ENCODE peak calls at places on chromosomes 6 and 20, in four cellular contexts. Q is left lung, B is astrocyte of the spinal cord, P is A673. F is an unnamed sample.

GRCh38 chr20:64115171-64115911 is 8.0 kb upstream of the NPBWR2 start:
- DNase-seq in B (no peak), P (no peak), Q (peak), F (no peak)

GRCh38 chr6:162907876-162908481 is 180.2 kb downstream of the PACRG start:
- DNase-seq in Q (no peak), P (no peak), B (peak), F (peak)

GRCh38 chr6:13677878-13678254 is 33.8 kb downstream of the RANBP9 start:
- DNase-seq in P (no peak), Q (no peak), B (no peak), F (peak)

GRCh38 chr20:19497064-19497463 is 261.0 kb upstream of the RIN2 start:
- DNase-seq in Q (no peak), P (no peak), B (peak), F (peak)

GRCh38 chr6:34630040-34630439 is 66.5 kb downstream of the ILRUN start:
- DNase-seq in Q (no peak), B (peak), P (peak), F (peak)

GRCh38 chr20:11726021-11726420 is 191.7 kb upstream of the BTBD3 start:
- DNase-seq in Q (no peak), B (no peak), P (no peak), F (no peak)

GRCh38 chr6:53257533-53257932 is 91.2 kb downstream of the ELOVL5 start:
- DNase-seq in P (no peak), Q (no peak), B (no peak), F (no peak)

GRCh38 chr6:154932562-154933027 is 62.5 kb upstream of the TIAM2 start:
- DNase-seq in Q (no peak), B (peak), P (peak), F (peak)

GRCh38 chr20:62885808-62886708 is 24.4 kb upstream of the TCFL5 start:
- DNase-seq in B (no peak), Q (no peak), P (no peak), F (no peak)

GRCh38 chr20:63893999-63894357 is 948 bp upstream of the DNAJC5 start:
- DNase-seq in P (no peak), B (no peak), Q (no peak), F (no peak)

GRCh38 chr6:136103763-136104311 is 146.3 kb downstream of the MTFR2 start:
- DNase-seq in Q (no peak), B (no peak), P (peak), F (peak)

GRCh38 chr6:52499026-52499425 is 77.8 kb downstream of the TRAM2 start:
- DNase-seq in Q (no peak), B (peak), P (no peak), F (peak)

GRCh38 chr20:35060168-35060567 is 32.4 kb downstream of the TRPC4AP start:
- DNase-seq in P (no peak), Q (no peak), B (no peak), F (no peak)

GRCh38 chr20:33791959-33792597 is 19.1 kb upstream of the CHMP4B start:
- DNase-seq in B (peak), Q (peak), P (peak), F (peak)

GRCh38 chr6:99836471-99836870 is 157.6 kb downstream of the MCHR2 start:
- DNase-seq in P (no peak), Q (no peak), B (no peak), F (no peak)

GRCh38 chr6:141878686-141879085 is 254.0 kb upstream of the GJE1 start:
- DNase-seq in B (no peak), P (no peak), Q (no peak), F (no peak)

GRCh38 chr6:41040101-41040910 is 1.3 kb upstream of the UNC5CL start:
- DNase-seq in B (no peak), Q (peak), P (no peak), F (peak)

GRCh38 chr6:168095171-168095691 is 16.2 kb upstream of the FRMD1 start:
- DNase-seq in Q (no peak), P (no peak), B (no peak), F (no peak)

GRCh38 chr6:157715766-157716171 is 107.3 kb upstream of the SNX9 start:
- DNase-seq in B (peak), Q (no peak), P (no peak), F (peak)

GRCh38 chr6:17389274-17389847 is 4.0 kb upstream of the CAP2 start:
- DNase-seq in Q (no peak), P (no peak), B (peak), F (peak)

GRCh38 chr20:2333821-2334220 is 38.0 kb downstream of the TGM3 start:
- DNase-seq in P (no peak), Q (no peak), B (no peak), F (no peak)

GRCh38 chr6:34809914-34810882 is 18.3 kb downstream of the BLTP3A start:
- DNase-seq in B (no peak), P (no peak), Q (no peak), F (no peak)

GRCh38 chr6:137861550-137862337 is 5.3 kb upstream of the TNFAIP3 start:
- DNase-seq in B (no peak), P (no peak), Q (no peak), F (no peak)

GRCh38 chr6:46138281-46138680 is 8.5 kb downstream of the ENPP4 start:
- DNase-seq in B (no peak), Q (no peak), P (no peak), F (no peak)

GRCh38 chr6:36914227-36914794 is 28.6 kb downstream of the C6orf89 start:
- DNase-seq in P (no peak), B (peak), Q (no peak), F (peak)

GRCh38 chr6:150598401-150598800 is 1.3 kb upstream of the PLEKHG1 start:
- DNase-seq in B (no peak), P (no peak), Q (no peak), F (no peak)

GRCh38 chr6:24064106-24064505 is 61.9 kb upstream of the NRSN1 start:
- DNase-seq in Q (no peak), B (no peak), P (peak), F (no peak)

GRCh38 chr6:110181131-110182027 is 1.2 kb downstream of the CDC40 start:
- DNase-seq in Q (no peak), B (no peak), P (peak), F (peak)

GRCh38 chr6:31567531-31568370 is 4.3 kb upstream of the LTA start:
- DNase-seq in Q (no peak), P (no peak), B (no peak), F (no peak)
- H3K4me3 ChIP-seq in Q (no peak), P (no peak), B (no peak), F (no peak)

DNA sequence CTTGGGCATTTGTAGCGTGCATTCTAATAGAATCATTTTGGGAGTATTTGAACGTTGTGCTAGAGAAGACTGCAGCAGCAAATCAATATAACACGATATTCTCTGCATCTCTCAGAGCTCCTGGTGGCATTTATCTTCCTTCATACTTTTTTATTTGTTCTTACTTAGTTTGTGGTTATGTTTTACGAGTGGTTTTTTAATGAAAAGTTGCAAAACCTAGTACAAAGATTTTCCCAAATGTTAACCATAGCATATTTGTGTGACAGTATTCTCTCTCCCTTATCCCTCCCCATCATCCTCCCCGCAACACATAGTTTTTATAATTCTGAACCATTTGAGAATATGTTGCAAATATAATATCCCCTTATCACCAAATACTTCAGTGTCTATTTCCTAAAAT is 50.4 kb downstream of the JARID2 start:
- DNase-seq in Q (no peak), B (no peak), P (no peak), F (no peak)
- H3K4me3 ChIP-seq in Q (no peak), B (no peak), P (no peak), F (no peak)

GRCh38 chr6:10407018-10407673 is 7.7 kb downstream of the TFAP2A start:
- DNase-seq in P (no peak), B (no peak), Q (no peak), F (no peak)
- H3K4me3 ChIP-seq in P (no peak), B (no peak), Q (no peak), F (no peak)

DNA sequence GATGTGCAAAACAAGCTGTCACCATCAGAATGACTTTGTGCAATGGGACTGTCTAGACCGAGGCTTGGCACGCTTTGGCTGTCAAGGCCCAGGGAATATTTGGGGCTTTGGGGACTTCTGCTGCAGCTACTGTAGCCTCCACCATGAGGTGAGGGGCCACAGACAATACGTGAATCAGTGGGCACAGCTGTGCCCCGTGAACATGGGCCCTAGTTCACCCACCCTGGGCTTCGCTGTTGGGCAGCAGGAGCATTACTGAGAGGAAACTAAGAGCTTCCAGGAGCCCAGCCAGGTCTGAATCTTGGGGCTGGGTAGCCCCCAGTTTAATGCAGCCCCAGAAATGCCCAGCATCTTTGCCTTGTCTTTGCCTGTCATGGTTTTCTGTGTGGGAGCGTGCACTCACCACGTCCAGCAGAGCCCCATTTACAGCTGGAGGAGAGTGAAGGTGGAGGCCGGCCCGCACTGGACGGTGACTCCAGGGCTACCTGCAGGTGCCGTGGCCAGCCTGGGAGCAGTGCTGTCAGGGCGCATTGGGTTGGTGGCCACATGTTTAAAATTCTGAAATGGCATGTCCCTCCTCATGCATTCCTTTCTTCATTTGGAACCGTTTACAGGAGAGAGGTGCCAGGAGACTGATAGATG is 34.7 kb downstream of the DUSP22 start:
- DNase-seq in B (no peak), P (no peak), Q (no peak), F (no peak)
- H3K4me3 ChIP-seq in B (no peak), P (no peak), Q (no peak), F (no peak)